ENCODE peak calls at places on chromosomes 4 and X, in eight cellular contexts. M is CD4-positive, alpha-beta T cell; G is AG09319; A is transverse colon; O is RWPE1; E is tibial artery; F is kidney epithelial cell; V is OCI-LY7. N is an unnamed sample.

GRCh38 chr4:111847256-111848108 is 297.8 kb upstream of the FAM241A start:
- DNase-seq in M (no peak), G (no peak), A (no peak), O (no peak), E (no peak), F (no peak), V (no peak), N (peak)

GRCh38 chr4:153794001-153794400 is 5.1 kb upstream of the SFRP2 start:
- DNase-seq in M (no peak), G (no peak), A (no peak), O (no peak), E (no peak), F (no peak), V (no peak), N (no peak)

GRCh38 chrX:10833299-10834169 is 213.1 kb upstream of the MID1 start:
- DNase-seq in M (no peak), G (no peak), A (peak), O (peak), E (peak), F (peak), V (no peak), N (peak)

GRCh38 chrX:1589356-1590130 is 1.9 kb upstream of the AKAP17A start:
- DNase-seq in M (no peak), G (no peak), A (no peak), O (no peak), E (no peak), F (no peak), V (no peak), N (no peak)

GRCh38 chr4:87025023-87025613 is 90.3 kb downstream of the AFF1 start:
- DNase-seq in M (no peak), G (no peak), A (no peak), O (no peak), E (no peak), F (no peak), V (no peak), N (no peak)

GRCh38 chrX:10356979-10357378 is 200.2 kb downstream of the CLCN4 start:
- DNase-seq in M (no peak), G (no peak), A (no peak), O (peak), E (no peak), F (no peak), V (no peak), N (no peak)

GRCh38 chr4:104491396-104491821 is 3.3 kb downstream of the CXXC4 start:
- DNase-seq in M (peak), G (no peak), A (peak), O (peak), E (no peak), F (no peak), V (no peak), N (no peak)

GRCh38 chrX:10564484-10564883 is 55.9 kb downstream of the MID1 start:
- DNase-seq in M (no peak), G (no peak), A (no peak), O (no peak), E (no peak), F (no peak), V (no peak), N (no peak)

GRCh38 chr4:69546121-69546520 is 50.4 kb upstream of the UGT2B4 start:
- DNase-seq in M (no peak), G (no peak), A (no peak), O (no peak), E (no peak), F (peak), V (no peak), N (no peak)

GRCh38 chr4:143481361-143481760 is 32.1 kb upstream of the SMARCA5 start:
- DNase-seq in M (no peak), G (no peak), A (no peak), O (no peak), E (no peak), F (no peak), V (no peak), N (no peak)

GRCh38 chr4:78937837-78938236 is 1.4 kb downstream of the PAQR3 start:
- DNase-seq in M (no peak), G (no peak), A (no peak), O (no peak), E (no peak), F (no peak), V (no peak), N (peak)

GRCh38 chrX:319579-320125 is 1.1 kb upstream of the GTPBP6 start:
- DNase-seq in M (no peak), G (no peak), A (peak), O (no peak), E (peak), F (no peak), V (no peak), N (no peak)

GRCh38 chrX:153469811-153470410 is 465 bp downstream of the HAUS7 start:
- DNase-seq in M (no peak), G (no peak), A (no peak), O (no peak), E (no peak), F (no peak), V (peak), N (peak)

GRCh38 chr4:186723207-186724047 is at the start of gene FAT1:
- DNase-seq in M (no peak), G (peak), A (peak), O (peak), E (peak), F (no peak), V (no peak), N (peak)

GRCh38 chrX:137031517-137032377 is 2.0 kb downstream of the GPR101 start:
- DNase-seq in M (peak), G (no peak), A (peak), O (no peak), E (no peak), F (no peak), V (no peak), N (peak)

GRCh38 chr4:176839656-176840055 is 46.9 kb upstream of the VEGFC start:
- DNase-seq in M (no peak), G (no peak), A (no peak), O (no peak), E (no peak), F (no peak), V (no peak), N (no peak)

GRCh38 chr4:98749206-98749605 is 90.8 kb upstream of the TSPAN5 start:
- DNase-seq in M (no peak), G (no peak), A (no peak), O (no peak), E (no peak), F (no peak), V (no peak), N (no peak)

GRCh38 chrX:150529587-150529986 is 38.8 kb upstream of the MTM1 start:
- DNase-seq in M (no peak), G (no peak), A (no peak), O (no peak), E (no peak), F (no peak), V (no peak), N (no peak)

GRCh38 chr4:185780472-185780871 is 31.5 kb downstream of the SORBS2 start:
- DNase-seq in M (no peak), G (no peak), A (no peak), O (no peak), E (no peak), F (no peak), V (no peak), N (no peak)

GRCh38 chr4:82469776-82470345 is 39.5 kb downstream of the ENOPH1 start:
- DNase-seq in M (no peak), G (peak), A (no peak), O (no peak), E (no peak), F (peak), V (no peak), N (no peak)

GRCh38 chr4:17166954-17167353 is 268.5 kb upstream of the LDB2 start:
- DNase-seq in M (no peak), G (no peak), A (no peak), O (no peak), E (peak), F (no peak), V (no peak), N (no peak)

DNA sequence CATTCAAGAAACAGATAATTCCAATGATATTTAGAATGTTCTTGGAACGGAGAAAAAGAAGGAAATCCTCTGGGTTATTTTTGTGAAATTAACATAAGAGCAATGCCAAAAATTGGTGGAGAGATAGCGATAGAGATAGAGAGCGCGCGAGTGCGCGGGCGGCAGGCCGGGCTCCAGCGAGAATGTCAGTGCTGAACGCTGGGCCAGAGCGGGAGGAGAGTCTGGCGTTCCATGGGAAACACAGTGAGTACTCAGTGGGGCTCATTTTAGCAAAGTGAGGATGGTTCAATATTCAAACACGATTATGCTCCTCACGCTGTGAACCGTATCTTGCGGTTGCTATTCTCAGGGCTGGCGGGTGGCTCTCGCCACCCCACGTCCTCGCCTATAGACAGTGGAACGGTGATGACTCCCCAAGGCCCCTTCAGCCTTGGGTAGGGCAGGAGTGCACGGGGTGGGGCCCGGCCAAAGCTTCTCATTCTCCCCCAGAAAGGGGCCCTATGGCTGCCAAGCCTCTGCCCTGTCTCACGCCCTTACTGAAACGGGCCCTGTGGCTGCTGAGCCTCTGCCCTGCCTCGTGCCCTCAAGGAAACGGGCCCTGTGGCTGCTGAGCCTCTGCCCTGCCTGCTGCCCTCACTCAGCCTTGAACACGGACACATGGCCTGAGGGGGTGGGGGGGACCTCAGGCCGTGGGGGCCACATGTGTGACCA is 16.9 kb downstream of the CPLX1 start:
- DNase-seq in M (no peak), G (no peak), A (no peak), O (no peak), E (no peak), F (no peak), V (no peak), N (no peak)
- TF ChIP-seq CTCF in M (no peak), G (no peak), A (no peak), O (no peak), E (no peak), F (no peak), V (no peak), N (no peak)

GRCh38 chrX:16727637-16728036 is 8.2 kb downstream of the SYAP1 start:
- DNase-seq in M (no peak), G (no peak), A (no peak), O (no peak), E (no peak), F (no peak), V (no peak), N (no peak)
- TF ChIP-seq CTCF in M (no peak), G (no peak), A (no peak), O (no peak), E (no peak), F (no peak), V (no peak), N (no peak)

GRCh38 chr4:148425327-148426110 is 16.7 kb downstream of the NR3C2 start:
- DNase-seq in M (no peak), G (no peak), A (no peak), O (no peak), E (no peak), F (no peak), V (no peak), N (no peak)
- TF ChIP-seq CTCF in M (peak), G (no peak), A (peak), O (no peak), E (no peak), F (peak), V (peak), N (peak)

GRCh38 chr4:76630748-76631147 is 195.7 kb downstream of the SHROOM3 start:
- DNase-seq in M (no peak), G (no peak), A (no peak), O (no peak), E (no peak), F (no peak), V (no peak), N (no peak)
- TF ChIP-seq CTCF in M (no peak), G (no peak), A (no peak), O (no peak), E (no peak), F (no peak), V (no peak), N (no peak)

DNA sequence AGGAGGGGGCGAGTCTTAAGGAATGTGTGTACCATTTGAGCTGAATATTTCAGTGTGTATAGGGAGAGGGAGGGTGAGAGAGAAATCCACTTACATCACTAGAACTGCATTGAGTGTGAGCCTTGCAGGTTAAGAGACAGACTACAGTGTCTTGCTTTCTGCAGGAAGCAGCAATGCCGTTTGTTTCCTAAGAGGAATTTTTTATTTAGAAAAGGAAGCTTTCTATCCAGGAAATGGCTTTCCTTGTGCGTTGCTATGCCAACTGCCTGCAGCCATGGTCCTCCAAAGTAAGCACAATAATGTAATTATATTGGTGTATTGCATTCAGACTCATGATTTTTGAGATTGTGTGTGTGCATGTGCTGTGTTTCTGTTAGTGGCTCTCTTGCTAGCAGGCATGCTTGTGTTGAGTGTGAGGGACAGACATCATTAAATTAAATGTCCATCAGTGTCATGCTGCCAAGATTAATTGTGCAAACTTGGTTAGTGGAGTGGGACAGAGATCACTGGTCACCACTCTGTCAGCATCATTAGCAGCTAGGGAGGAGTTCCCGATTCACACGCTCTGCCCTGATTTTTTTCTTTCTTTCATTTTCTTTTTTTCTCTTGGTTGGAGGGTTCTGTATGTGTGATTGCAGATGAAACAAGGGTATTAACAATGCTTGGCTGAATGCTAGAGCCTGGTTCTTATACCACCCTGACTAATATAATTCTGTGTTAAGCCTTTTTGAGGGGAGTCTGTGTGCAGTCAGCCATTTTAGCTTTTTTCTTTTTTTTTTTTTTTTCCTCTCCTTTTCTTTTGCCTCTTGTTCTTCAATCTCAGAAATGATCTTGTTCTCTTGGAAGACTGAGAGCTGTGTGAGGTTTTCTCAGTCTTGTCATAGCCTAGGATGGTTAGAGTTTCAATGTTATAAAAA is 164.4 kb downstream of the RAPGEF2 start:
- DNase-seq in M (no peak), G (no peak), A (no peak), O (no peak), E (no peak), F (no peak), V (no peak), N (no peak)
- TF ChIP-seq CTCF in M (no peak), G (no peak), A (no peak), O (no peak), E (no peak), F (no peak), V (no peak), N (no peak)

N was measured in MCF 10A.